ENCODE peak calls at places on chromosomes 11 and 22, in nine cellular contexts. T is T-cell; B is activated gamma-delta T cell treated with Interleukin-2 at 50 U/mL for 16 hours; Q is HFF-Myc; A is CD4-positive, alpha-beta T cell; F is activated CD8-positive, alpha-beta memory T cell treated with anti-CD3 and anti-CD28 coated beads, Interleukin-2, amount 50 U/mL, for 48 hours; U is left ventricle myocardium inferior; N is upper lobe of left lung; W is MCF 10A. D is an unnamed sample.
A peak's percentile ranks its signal among the peaks of the same experiment; 100 is the strongest.

GRCh38 chr11:67240575-67241389 is 25.5 kb upstream of the GRK2 start:
- DNase-seq in T (peak; percentile 88), B (peak; percentile 74), Q (peak; percentile 61), A (peak; percentile 88), F (peak; percentile 87), U (peak; percentile 53), N (peak; percentile 75), W (peak; percentile 82), D (peak; percentile 15)

GRCh38 chr11:32698579-32698978 is 95.9 kb downstream of the CCDC73 start:
- DNase-seq in T (no peak), B (no peak), Q (no peak), A (no peak), F (no peak), U (no peak), N (no peak), W (no peak), D (no peak)

GRCh38 chr11:58574851-58575250 is 805 bp downstream of the LPXN start:
- DNase-seq in T (no peak), B (no peak), Q (no peak), A (no peak), F (no peak), U (no peak), N (no peak), W (peak; percentile 55), D (no peak)

GRCh38 chr11:69205125-69205928 is 49.6 kb downstream of the SMIM38 start:
- DNase-seq in T (no peak), B (no peak), Q (no peak), A (no peak), F (no peak), U (no peak), N (no peak), W (no peak), D (no peak)

GRCh38 chr11:13242564-13242963 is 35.0 kb upstream of the BMAL1 start:
- DNase-seq in T (no peak), B (no peak), Q (no peak), A (no peak), F (no peak), U (no peak), N (no peak), W (no peak), D (no peak)

GRCh38 chr11:13358871-13359270 is 81.3 kb downstream of the BMAL1 start:
- DNase-seq in T (no peak), B (no peak), Q (no peak), A (no peak), F (no peak), U (no peak), N (no peak), W (no peak), D (no peak)

GRCh38 chr11:86874314-86875056 is 74.1 kb downstream of the PRSS23 start:
- DNase-seq in T (no peak), B (no peak), Q (no peak), A (no peak), F (no peak), U (no peak), N (no peak), W (no peak), D (no peak)

GRCh38 chr22:30372915-30373314 is 14.3 kb downstream of the RNF215 start:
- DNase-seq in T (no peak), B (no peak), Q (no peak), A (no peak), F (no peak), U (no peak), N (peak; percentile 51), W (no peak), D (no peak)

GRCh38 chr22:28867191-28867590 is 16.2 kb upstream of the ZNRF3 start:
- DNase-seq in T (no peak), B (no peak), Q (no peak), A (no peak), F (no peak), U (no peak), N (no peak), W (no peak), D (no peak)

GRCh38 chr11:11901917-11902316 is 60.1 kb downstream of the USP47 start:
- DNase-seq in T (no peak), B (no peak), Q (no peak), A (no peak), F (no peak), U (no peak), N (no peak), W (no peak), D (no peak)

GRCh38 chr11:30706276-30706675 is 120.1 kb upstream of the MPPED2 start:
- DNase-seq in T (no peak), B (no peak), Q (no peak), A (no peak), F (no peak), U (no peak), N (no peak), W (no peak), D (no peak)

GRCh38 chr11:131754671-131755070 is 384.3 kb downstream of the NTM start:
- DNase-seq in T (no peak), B (no peak), Q (no peak), A (no peak), F (no peak), U (no peak), N (no peak), W (no peak), D (no peak)

GRCh38 chr11:1458340-1459218 is 28.0 kb downstream of the MOB2 start:
- DNase-seq in T (no peak), B (no peak), Q (no peak), A (no peak), F (no peak), U (peak; percentile 54), N (peak; percentile 81), W (peak; percentile 21), D (peak; percentile 82)

D was measured in NCI-H1105.